ENCODE peak calls at places on chromosomes 16 and 17, in six cellular contexts. K is stimulated activated CD4-positive, alpha-beta T cell treated with anti-CD3 and anti-CD28 coated beads, Interleukin-4, amount 100 ng/mL, for 24 hours; H is GM12865; J is HuH-7; L is NCI-H2081 treated with DMSO at 0.1 percent for 48 hours; W is uterus. I is an unnamed sample.

GRCh38 chr17:78159575-78160158 is 8.7 kb upstream of the SYNGR2 start:
- DNase-seq in L (no peak), K (no peak), J (no peak), H (peak; percentile 85), W (no peak), I (no peak)

GRCh38 chr17:82835766-82836512 is 3.9 kb downstream of the ZNF750 start:
- DNase-seq in H (no peak), L (no peak), J (no peak), W (no peak), K (no peak), I (no peak)

GRCh38 chr16:3054965-3055733 is 8.8 kb downstream of the MMP25 start:
- DNase-seq in J (no peak), H (peak; percentile 41), W (no peak), K (no peak), L (no peak), I (no peak)

GRCh38 chr16:67206838-67207115 is 7.8 kb downstream of the ELMO3 start:
- DNase-seq in K (no peak), L (no peak), H (no peak), W (no peak), J (no peak), I (no peak)

GRCh38 chr16:46731691-46732555 is 16.2 kb downstream of the MYLK3 start:
- DNase-seq in K (no peak), W (no peak), H (no peak), L (no peak), J (no peak), I (no peak)

GRCh38 chr17:14688134-14688533 is 387.3 kb downstream of the HS3ST3B1 start:
- DNase-seq in H (no peak), J (peak; percentile 9), L (no peak), K (no peak), W (no peak), I (no peak)

GRCh38 chr17:46063239-46063638 is 64.2 kb downstream of the STH start:
- DNase-seq in J (no peak), W (no peak), K (no peak), L (no peak), H (no peak), I (no peak)

GRCh38 chr17:81685108-81685507 is 1.3 kb downstream of the HGS start:
- DNase-seq in J (no peak), K (peak; percentile 71), H (no peak), W (no peak), L (no peak), I (peak; percentile 54)

GRCh38 chr17:824372-824771 is 42.2 kb downstream of the MRM3 start:
- DNase-seq in W (no peak), L (no peak), H (no peak), K (no peak), J (no peak), I (no peak)

GRCh38 chr17:16593356-16594102 is 24.5 kb upstream of the ZNF287 start:
- DNase-seq in L (no peak), K (no peak), J (no peak), H (no peak), W (no peak), I (no peak)

GRCh38 chr17:12256380-12256995 is 235.8 kb downstream of the MAP2K4 start:
- DNase-seq in L (no peak), W (peak; percentile 56), H (peak; percentile 67), J (peak; percentile 16), K (no peak), I (peak; percentile 7)

GRCh38 chr17:42403150-42403549 is 14.9 kb upstream of the STAT3 start:
- DNase-seq in K (peak; percentile 68), L (no peak), W (no peak), H (peak; percentile 72), J (no peak), I (peak; percentile 76)

GRCh38 chr17:48612854-48613691 is 2.0 kb downstream of the HOXB8 start:
- DNase-seq in J (no peak), H (peak; percentile 40), L (peak; percentile 24), K (peak; percentile 53), W (no peak), I (no peak)

GRCh38 chr16:88505405-88506082 is 52.5 kb downstream of the ZFPM1 start:
- DNase-seq in L (no peak), W (peak; percentile 37), J (peak; percentile 98), H (peak; percentile 44), K (peak; percentile 61), I (peak; percentile 76)

GRCh38 chr16:15690296-15690695 is 40.3 kb downstream of the NDE1 start:
- DNase-seq in W (no peak), J (no peak), K (no peak), L (no peak), H (no peak), I (no peak)

GRCh38 chr16:471353-472198 is 46.1 kb downstream of the RAB11FIP3 start:
- DNase-seq in L (no peak), H (no peak), W (no peak), J (no peak), K (no peak), I (no peak)

GRCh38 chr16:52034830-52035229 is 512.1 kb downstream of the TOX3 start:
- DNase-seq in L (no peak), J (no peak), H (no peak), K (no peak), W (no peak), I (no peak)

GRCh38 chr16:81516478-81517149 is 72.0 kb downstream of the CMIP start:
- DNase-seq in H (no peak), J (no peak), K (no peak), L (no peak), W (no peak), I (no peak)

GRCh38 chr16:12398029-12398735 is 405.5 kb downstream of the CPPED1 start:
- DNase-seq in J (no peak), K (no peak), W (no peak), H (no peak), L (no peak), I (no peak)

GRCh38 chr17:55770220-55770870 is 19.5 kb downstream of the PCTP start:
- DNase-seq in H (peak; percentile 42), J (peak; percentile 39), K (no peak), L (peak; percentile 21), W (no peak), I (no peak)

GRCh38 chr17:46056800-46057304 is 57.8 kb downstream of the STH start:
- DNase-seq in J (no peak), L (no peak), W (no peak), H (no peak), K (no peak), I (no peak)

GRCh38 chr16:65116818-65117430 is 4.9 kb downstream of the CDH11 start:
- DNase-seq in H (no peak), W (no peak), J (no peak), L (no peak), K (no peak), I (no peak)

GRCh38 chr16:5865231-5865630 is 767.6 kb upstream of the EEF2KMT start:
- DNase-seq in K (no peak), H (no peak), W (no peak), L (no peak), J (no peak), I (no peak)

GRCh38 chr17:58402679-58403078 is 14.7 kb downstream of the RNF43 start:
- DNase-seq in W (no peak), J (no peak), K (no peak), H (no peak), L (no peak), I (no peak)

GRCh38 chr17:78671607-78672404 is 94.6 kb upstream of the DNAH17 start:
- DNase-seq in W (no peak), L (no peak), H (no peak), J (no peak), K (no peak), I (no peak)

GRCh38 chr17:29127840-29128239 is 52.4 kb downstream of the MYO18A start:
- DNase-seq in W (no peak), L (no peak), H (no peak), K (no peak), J (no peak), I (no peak)

GRCh38 chr16:17520567-17520966 is 49.8 kb upstream of the XYLT1 start:
- DNase-seq in W (no peak), J (no peak), K (no peak), H (no peak), L (no peak), I (no peak)

GRCh38 chr17:47218896-47219430 is 9.8 kb downstream of the MYL4 start:
- DNase-seq in J (no peak), K (no peak), H (peak; percentile 16), L (no peak), W (no peak), I (no peak)

GRCh38 chr17:27242951-27243350 is 51.0 kb upstream of the WSB1 start:
- DNase-seq in W (no peak), K (no peak), L (no peak), J (no peak), H (no peak), I (no peak)

GRCh38 chr16:31167315-31167714 is 12.6 kb upstream of the FUS start:
- DNase-seq in K (no peak), H (no peak), W (no peak), L (no peak), J (no peak), I (no peak)

GRCh38 chr16:57093845-57094564 is 1.6 kb downstream of the CPNE2 start:
- DNase-seq in H (no peak), J (no peak), W (peak; percentile 51), L (no peak), K (no peak), I (no peak)

GRCh38 chr16:66479661-66480264 is 52.7 kb downstream of the BEAN1 start:
- DNase-seq in H (no peak), J (no peak), L (no peak), K (no peak), W (no peak), I (no peak)

GRCh38 chr16:50522324-50522723 is 25.9 kb upstream of the NKD1 start:
- DNase-seq in L (no peak), K (no peak), H (no peak), J (no peak), W (no peak), I (no peak)

GRCh38 chr17:50059256-50059655 is 3.3 kb downstream of the ITGA3 start:
- DNase-seq in L (no peak), W (no peak), H (no peak), J (no peak), K (no peak), I (no peak)

GRCh38 chr17:83056583-83057396 is 22.6 kb upstream of the METRNL start:
- DNase-seq in K (no peak), W (peak; percentile 50), H (no peak), J (no peak), L (no peak), I (no peak)

GRCh38 chr17:65984299-65984698 is 207.6 kb downstream of the CEP112 start:
- DNase-seq in J (no peak), K (no peak), W (no peak), H (no peak), L (no peak), I (no peak)

I was measured in activated naive CD8-positive, alpha-beta T cell treated with anti-CD3 and anti-CD28 coated beads, Interleukin-2, amount 50 U/mL, for 24 hours.